ENCODE peak calls at places on chromosomes 3 and 15, in nine cellular contexts. X, O, Y, Q, A, K, U, B and I are unnamed samples.

GRCh38 chr15:56917652-56918045 is 795 bp upstream of the TCF12 start:
- ATAC-seq in X (no peak), O (no peak), Y (peak; percentile 2), Q (peak; percentile 4), A (no peak), K (no peak), U (no peak), B (no peak), I (no peak)

GRCh38 chr3:85632921-85633320 is 674.1 kb downstream of the CADM2 start:
- ATAC-seq in X (no peak), O (no peak), Y (no peak), Q (no peak), A (no peak), K (no peak), U (no peak), B (no peak), I (no peak)

GRCh38 chr15:89315375-89315929 is 19.2 kb downstream of the POLG start:
- ATAC-seq in X (no peak), O (no peak), Y (no peak), Q (no peak), A (no peak), K (no peak), U (no peak), B (no peak), I (no peak)

GRCh38 chr15:29593086-29593485 is 229.2 kb downstream of the TJP1 start:
- ATAC-seq in X (no peak), O (no peak), Y (no peak), Q (no peak), A (no peak), K (no peak), U (no peak), B (no peak), I (no peak)

GRCh38 chr3:14915636-14916222 is 31.7 kb upstream of the NR2C2 start:
- ATAC-seq in X (no peak), O (peak; percentile 51), Y (peak; percentile 96), Q (peak; percentile 22), A (peak; percentile 39), K (peak; percentile 27), U (no peak), B (no peak), I (no peak)

GRCh38 chr3:114841515-114841914 is 305.6 kb downstream of the ZBTB20 start:
- ATAC-seq in X (no peak), O (no peak), Y (no peak), Q (no peak), A (no peak), K (no peak), U (peak; percentile 39), B (no peak), I (peak; percentile 30)

GRCh38 chr3:108507887-108508286 is 2.5 kb downstream of the MYH15 start:
- ATAC-seq in X (no peak), O (no peak), Y (no peak), Q (no peak), A (peak; percentile 42), K (no peak), U (no peak), B (no peak), I (no peak)

GRCh38 chr3:185658943-185659342 is 72.8 kb downstream of the SENP2 start:
- ATAC-seq in X (peak; percentile 2), O (no peak), Y (no peak), Q (no peak), A (no peak), K (no peak), U (no peak), B (no peak), I (no peak)

GRCh38 chr15:98515186-98515585 is 133.2 kb upstream of the IGF1R start:
- ATAC-seq in X (no peak), O (no peak), Y (no peak), Q (no peak), A (no peak), K (no peak), U (no peak), B (no peak), I (no peak)

GRCh38 chr3:122787872-122788271 is 5.8 kb downstream of the HSPBAP1 start:
- ATAC-seq in X (no peak), O (peak; percentile 45), Y (no peak), Q (no peak), A (no peak), K (no peak), U (no peak), B (no peak), I (no peak)

GRCh38 chr15:36156855-36157521 is 422.4 kb upstream of the CDIN1 start:
- ATAC-seq in X (no peak), O (no peak), Y (no peak), Q (peak; percentile 58), A (no peak), K (peak; percentile 36), U (no peak), B (no peak), I (no peak)

GRCh38 chr15:58247803-58248503 is 109.8 kb downstream of the AQP9 start:
- ATAC-seq in X (no peak), O (no peak), Y (no peak), Q (peak; percentile 91), A (no peak), K (peak; percentile 94), U (no peak), B (no peak), I (no peak)

GRCh38 chr15:57595011-57595866 is 3.5 kb downstream of the MYZAP start:
- ATAC-seq in X (no peak), O (no peak), Y (no peak), Q (peak; percentile 67), A (no peak), K (peak; percentile 63), U (no peak), B (no peak), I (no peak)

GRCh38 chr3:127710473-127710941 is 37.8 kb downstream of the ABTB1 start:
- ATAC-seq in X (no peak), O (no peak), Y (no peak), Q (no peak), A (no peak), K (peak; percentile 22), U (no peak), B (no peak), I (no peak)

GRCh38 chr15:85470549-85471271 is 90.3 kb downstream of the AKAP13 start:
- ATAC-seq in X (no peak), O (no peak), Y (no peak), Q (no peak), A (no peak), K (no peak), U (no peak), B (no peak), I (no peak)

GRCh38 chr15:33234019-33234418 is 39.5 kb upstream of the FMN1 start:
- ATAC-seq in X (peak; percentile 96), O (no peak), Y (no peak), Q (no peak), A (no peak), K (no peak), U (no peak), B (peak; percentile 89), I (no peak)

GRCh38 chr15:99731336-99732267 is 1.6 kb downstream of the LYSMD4 start:
- ATAC-seq in X (no peak), O (no peak), Y (no peak), Q (no peak), A (no peak), K (no peak), U (no peak), B (no peak), I (no peak)

GRCh38 chr15:49902791-49903481 is 216.1 kb downstream of the ATP8B4 start:
- ATAC-seq in X (no peak), O (no peak), Y (no peak), Q (peak; percentile 88), A (no peak), K (peak; percentile 86), U (no peak), B (no peak), I (no peak)

GRCh38 chr3:76965122-76965725 is 74.7 kb upstream of the ROBO2 start:
- ATAC-seq in X (no peak), O (no peak), Y (no peak), Q (no peak), A (no peak), K (no peak), U (no peak), B (no peak), I (no peak)

GRCh38 chr3:186150234-186150830 is 41.4 kb upstream of the ETV5 start:
- ATAC-seq in X (no peak), O (no peak), Y (no peak), Q (no peak), A (no peak), K (no peak), U (no peak), B (no peak), I (no peak)

GRCh38 chr3:150787741-150788370 is 24.9 kb upstream of the SIAH2 start:
- ATAC-seq in X (peak; percentile 98), O (peak; percentile 70), Y (peak; percentile 98), Q (peak; percentile 88), A (peak; percentile 50), K (peak; percentile 82), U (peak; percentile 47), B (peak; percentile 93), I (peak; percentile 52)

GRCh38 chr3:183500349-183500748 is 55.2 kb downstream of the KLHL6 start:
- ATAC-seq in X (no peak), O (no peak), Y (no peak), Q (no peak), A (no peak), K (no peak), U (no peak), B (no peak), I (no peak)